ENCODE peak calls at places on chromosome 1, in six cellular contexts. G is AG10803, Z is endothelial cell, B is mucosa of descending colon, M is fibroblast of pulmonary artery, E is AG09309. C is an unnamed sample.

GRCh38 chr1:108064255-108064654 is 99.3 kb upstream of the VAV3 start:
- DNase-seq in B (no peak), M (no peak), Z (no peak), E (no peak), G (no peak), C (no peak)

GRCh38 chr1:41936107-41936506 is 17.4 kb upstream of the HIVEP3 start:
- DNase-seq in E (no peak), M (no peak), G (peak; percentile 37), Z (no peak), B (no peak), C (peak; percentile 63)

GRCh38 chr1:201582261-201582951 is 43.5 kb downstream of the NAV1 start:
- DNase-seq in B (no peak), G (peak; percentile 72), Z (no peak), M (peak; percentile 67), E (no peak), C (no peak)

GRCh38 chr1:182143825-182144661 is 82.5 kb upstream of the ZNF648 start:
- DNase-seq in G (peak; percentile 91), E (peak; percentile 82), B (peak; percentile 56), M (peak; percentile 80), Z (peak; percentile 18), C (peak; percentile 16)

GRCh38 chr1:207807395-207808321 is 55.8 kb downstream of the CD46 start:
- DNase-seq in Z (no peak), B (peak; percentile 83), E (no peak), M (no peak), G (no peak), C (no peak)

GRCh38 chr1:92858564-92859399 is 26.9 kb downstream of the RPL5 start:
- DNase-seq in B (no peak), Z (peak; percentile 47), M (peak; percentile 90), G (peak; percentile 82), E (peak; percentile 63), C (peak; percentile 57)

GRCh38 chr1:80083892-80084291 is 1077.4 kb upstream of the ADGRL4 start:
- DNase-seq in M (no peak), G (no peak), B (no peak), E (no peak), Z (no peak), C (no peak)

GRCh38 chr1:71019248-71019647 is 28.4 kb downstream of the PTGER3 start:
- DNase-seq in Z (no peak), M (no peak), B (no peak), E (no peak), G (no peak), C (no peak)

GRCh38 chr1:15099441-15100137 is 54.0 kb upstream of the TMEM51 start:
- DNase-seq in B (no peak), M (no peak), G (no peak), E (no peak), Z (no peak), C (no peak)

GRCh38 chr1:234355782-234356510 is 17.3 kb upstream of the COA6 start:
- DNase-seq in E (no peak), B (no peak), Z (no peak), M (no peak), G (no peak), C (no peak)

GRCh38 chr1:202181586-202181985 is 12.0 kb upstream of the LGR6 start:
- DNase-seq in G (no peak), E (no peak), M (no peak), Z (no peak), B (no peak), C (no peak)

GRCh38 chr1:1197551-1198422 is 8.6 kb downstream of the TNFRSF18 start:
- DNase-seq in M (no peak), B (peak; percentile 20), Z (peak; percentile 2), G (no peak), E (no peak), C (no peak)

DNA sequence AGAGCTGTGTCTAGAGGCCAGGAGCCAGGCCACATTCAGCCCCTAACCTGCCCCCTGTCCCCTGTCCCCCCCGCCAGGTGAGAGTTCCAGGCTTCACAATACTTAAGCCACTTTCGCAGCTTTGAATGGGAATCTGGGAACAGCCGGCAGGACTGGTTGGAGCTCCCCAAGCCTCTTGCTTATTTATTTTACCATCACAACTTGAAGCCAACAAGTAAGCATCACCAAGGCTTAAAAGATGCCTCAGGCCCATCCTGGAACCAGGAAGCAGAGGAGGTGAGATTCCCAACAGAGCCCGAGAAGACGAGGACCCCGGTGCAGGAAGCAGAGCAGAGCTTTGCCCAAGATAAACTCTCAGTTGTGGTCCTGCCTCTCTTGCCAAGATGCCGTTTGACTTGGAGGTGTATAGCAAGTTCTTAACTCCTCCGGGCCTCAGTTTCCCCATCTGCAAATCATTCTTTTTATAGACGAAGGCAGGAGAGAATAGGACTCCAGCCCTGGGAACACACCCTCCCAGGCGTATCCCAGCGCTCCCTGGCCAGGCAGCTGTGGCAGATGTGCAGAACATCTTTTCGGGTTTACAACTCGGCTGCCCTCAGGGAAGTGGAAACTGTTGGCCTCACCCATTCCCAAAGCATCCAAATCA is 66.8 kb upstream of the SLC25A33 start:
- DNase-seq in Z (no peak), G (no peak), M (no peak), E (no peak), B (no peak), C (no peak)
- TF ChIP-seq CTCF in Z (no peak), G (no peak), M (no peak), E (no peak), B (no peak), C (no peak)

DNA sequence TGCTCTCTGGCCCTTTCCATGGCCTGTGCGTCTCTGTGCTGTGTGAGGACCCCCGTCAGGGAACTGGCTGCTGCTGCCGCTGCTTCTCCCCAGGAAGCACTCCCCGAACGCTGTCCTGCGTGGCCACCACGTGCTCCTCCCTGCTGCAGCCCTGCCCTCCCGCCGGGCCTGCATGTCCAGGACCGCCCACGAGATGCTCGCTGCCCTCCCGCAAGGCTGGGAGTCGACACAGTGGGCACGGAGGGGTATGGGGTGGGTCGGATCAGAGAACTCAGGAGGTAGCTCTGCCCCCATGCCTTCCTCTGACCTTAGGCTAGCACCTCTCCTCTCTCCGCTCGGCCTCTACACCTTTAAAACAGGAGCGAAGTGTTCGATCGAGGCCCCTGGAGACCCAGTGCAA is 171.9 kb upstream of the AJAP1 start:
- DNase-seq in M (no peak), E (no peak), B (no peak), G (no peak), Z (no peak), C (no peak)
- TF ChIP-seq CTCF in M (no peak), E (no peak), B (no peak), G (no peak), Z (no peak), C (no peak)

GRCh38 chr1:33099290-33100118 is 18.6 kb downstream of the AZIN2 start:
- DNase-seq in E (peak; percentile 100), Z (no peak), M (peak; percentile 100), G (peak; percentile 100), B (peak; percentile 45), C (peak; percentile 92)
- TF ChIP-seq CTCF in E (peak; percentile 64), Z (no peak), M (peak; percentile 47), G (peak; percentile 67), B (no peak), C (peak; percentile 54)

GRCh38 chr1:179590671-179591070 is 961 bp upstream of the TDRD5 start:
- DNase-seq in B (no peak), M (no peak), E (no peak), G (no peak), Z (no peak), C (no peak)

GRCh38 chr1:179589524-179589923 is 2.1 kb upstream of the TDRD5 start:
- DNase-seq in G (no peak), E (no peak), M (no peak), B (no peak), Z (no peak), C (no peak)

GRCh38 chr1:179591253-179591591 is 410 bp upstream of the TDRD5 start:
- DNase-seq in M (no peak), E (no peak), B (no peak), Z (no peak), G (no peak), C (no peak)

GRCh38 chr1:179588425-179589024 is 3.1 kb upstream of the TDRD5 start:
- DNase-seq in B (no peak), G (no peak), Z (no peak), E (no peak), M (no peak), C (no peak)

GRCh38 chr1:179591592-179592580 is at the start of gene TDRD5:
- DNase-seq in G (no peak), E (no peak), B (peak; percentile 85), Z (peak; percentile 33), M (no peak), C (peak; percentile 69)
- TF ChIP-seq CTCF in G (no peak), E (no peak), B (no peak), Z (peak; percentile 31), M (no peak), C (no peak)